ENCODE peak calls at places on chromosomes 11 and 22, in four cellular contexts. B is K562, C is HCT116, O is H1. D is an unnamed sample.
A peak's percentile ranks its signal among the peaks of the same experiment; 100 is the strongest.

GRCh38 chr22:19806213-19807160 is 45.9 kb downstream of the TBX1 start:
- DNase-seq in C (peak; percentile 38), O (no peak), B (peak; percentile 100), D (peak; percentile 72)

GRCh38 chr11:19347911-19348310 is 107.2 kb upstream of the E2F8 start:
- DNase-seq in C (no peak), B (no peak), O (no peak), D (no peak)

GRCh38 chr11:103055174-103055890 is 36.6 kb downstream of the DCUN1D5 start:
- DNase-seq in O (no peak), C (peak; percentile 26), B (peak; percentile 21), D (peak; percentile 61)

GRCh38 chr11:96282846-96283245 is 60.1 kb downstream of the MAML2 start:
- DNase-seq in O (no peak), B (no peak), C (no peak), D (no peak)

GRCh38 chr11:36501236-36501635 is 8.8 kb downstream of the TRAF6 start:
- DNase-seq in O (no peak), C (no peak), B (no peak), D (no peak)

GRCh38 chr22:26322179-26322905 is 106.7 kb upstream of the ASPHD2 start:
- DNase-seq in O (no peak), C (peak; percentile 8), B (no peak), D (no peak)

GRCh38 chr11:62694455-62695167 is 5.3 kb upstream of the LRRN4CL start:
- DNase-seq in B (peak; percentile 79), O (peak; percentile 87), C (peak; percentile 72), D (peak; percentile 77)

GRCh38 chr11:17294033-17294432 is 17.5 kb downstream of the NUCB2 start:
- DNase-seq in C (no peak), B (no peak), O (no peak), D (no peak)

GRCh38 chr11:116499396-116500001 is 273.3 kb downstream of the BUD13 start:
- DNase-seq in O (peak; percentile 99), B (peak; percentile 82), C (peak; percentile 64), D (peak; percentile 33)

GRCh38 chr11:17983569-17983968 is 29.3 kb downstream of the SERGEF start:
- DNase-seq in C (no peak), B (no peak), O (no peak), D (no peak)

GRCh38 chr11:35029979-35030378 is 109.0 kb upstream of the CD44 start:
- DNase-seq in C (no peak), B (peak; percentile 47), O (no peak), D (no peak)

GRCh38 chr11:85756401-85757200 is 54.3 kb downstream of the SYTL2 start:
- DNase-seq in C (no peak), B (no peak), O (no peak), D (no peak)

GRCh38 chr11:70489276-70489675 is 90.9 kb downstream of the CTTN start:
- DNase-seq in B (no peak), O (no peak), C (no peak), D (no peak)

GRCh38 chr11:117820071-117820470 is 4.5 kb downstream of the FXYD2 start:
- DNase-seq in B (no peak), C (no peak), O (no peak), D (no peak)

GRCh38 chr11:109527496-109527895 is 105.5 kb downstream of the C11orf87 start:
- DNase-seq in C (no peak), B (no peak), O (no peak), D (no peak)

GRCh38 chr11:130139401-130139800 is 20.2 kb upstream of the ST14 start:
- DNase-seq in B (no peak), O (no peak), C (no peak), D (no peak)

GRCh38 chr11:61113209-61113608 is 10.9 kb downstream of the CD5 start:
- DNase-seq in C (no peak), B (no peak), O (no peak), D (no peak)

GRCh38 chr22:33658775-33659174 is 261.5 kb downstream of the LARGE1 start:
- DNase-seq in C (no peak), O (no peak), B (no peak), D (no peak)

GRCh38 chr11:87743002-87743401 is 432.2 kb downstream of the RAB38 start:
- DNase-seq in B (no peak), C (no peak), O (no peak), D (no peak)

GRCh38 chr11:64743591-64744543 is at the start of gene RASGRP2:
- DNase-seq in O (peak; percentile 95), C (no peak), B (peak; percentile 74), D (peak; percentile 61)

GRCh38 chr11:95378789-95379188 is 147.8 kb upstream of the SESN3 start:
- DNase-seq in B (no peak), C (no peak), O (peak; percentile 54), D (no peak)

GRCh38 chr11:118435233-118435892 is 929 bp upstream of the KMT2A start:
- DNase-seq in O (peak; percentile 84), C (peak; percentile 18), B (peak; percentile 64), D (peak; percentile 62)

GRCh38 chr11:117376517-117376916 is 48.9 kb downstream of the CEP164 start:
- DNase-seq in C (no peak), O (no peak), B (no peak), D (no peak)

GRCh38 chr11:60818057-60818456 is 23.9 kb upstream of the CCDC86 start:
- DNase-seq in O (no peak), B (peak; percentile 20), C (no peak), D (no peak)

GRCh38 chr22:36417281-36417686 is 29.5 kb upstream of the MYH9 start:
- DNase-seq in O (no peak), C (no peak), B (no peak), D (no peak)

GRCh38 chr22:23626286-23626975 is 5.7 kb downstream of the DRICH1 start:
- DNase-seq in O (no peak), C (no peak), B (no peak), D (no peak)

GRCh38 chr22:39598017-39598965 is 27.7 kb downstream of the CACNA1I start:
- DNase-seq in B (peak; percentile 98), C (peak; percentile 57), O (peak; percentile 95), D (peak; percentile 86)

GRCh38 chr22:23716811-23717801 is 26.3 kb downstream of the RGL4 start:
- DNase-seq in C (peak; percentile 75), B (peak; percentile 88), O (peak; percentile 96), D (peak; percentile 75)

GRCh38 chr11:118277312-118277711 is 13.2 kb upstream of the MPZL2 start:
- DNase-seq in B (no peak), C (peak; percentile 44), O (no peak), D (no peak)

GRCh38 chr11:67457453-67457852 is 2.3 kb downstream of the CABP4 start:
- DNase-seq in B (no peak), O (no peak), C (no peak), D (no peak)

GRCh38 chr22:43957871-43958270 is 2.6 kb downstream of the SAMM50 start:
- DNase-seq in O (no peak), C (no peak), B (no peak), D (no peak)

GRCh38 chr22:40241200-40241763 is 63.6 kb downstream of the TNRC6B start:
- DNase-seq in O (no peak), B (no peak), C (no peak), D (no peak)

GRCh38 chr11:14242198-14242597 is 116.8 kb downstream of the RRAS2 start:
- DNase-seq in C (no peak), B (no peak), O (no peak), D (no peak)

DNA sequence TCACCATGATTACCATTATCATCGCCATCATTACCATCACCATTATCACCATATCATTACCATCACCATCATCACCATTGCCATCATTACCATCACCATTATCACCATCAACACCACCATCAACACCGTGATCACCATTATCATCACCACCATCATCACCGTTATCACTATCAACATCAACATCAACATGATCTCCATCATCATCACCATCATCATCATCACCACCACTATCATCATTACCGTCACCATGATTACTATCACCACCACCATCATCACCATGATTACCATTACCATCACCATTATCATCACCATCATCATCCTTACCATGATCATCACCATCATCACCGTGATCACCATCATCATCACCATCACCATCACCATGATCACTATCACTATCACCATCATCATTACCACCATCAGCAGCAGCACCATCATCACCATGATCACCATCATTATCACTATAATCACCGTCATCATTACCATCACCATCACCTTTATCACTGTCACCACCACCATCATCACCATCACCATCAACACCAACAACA is 753.7 kb downstream of the BRD1 start:
- DNase-seq in O (no peak), B (no peak), C (no peak), D (no peak)
- TF ChIP-seq JUND in O (no peak), B (no peak), C (no peak), D (no peak)

DNA sequence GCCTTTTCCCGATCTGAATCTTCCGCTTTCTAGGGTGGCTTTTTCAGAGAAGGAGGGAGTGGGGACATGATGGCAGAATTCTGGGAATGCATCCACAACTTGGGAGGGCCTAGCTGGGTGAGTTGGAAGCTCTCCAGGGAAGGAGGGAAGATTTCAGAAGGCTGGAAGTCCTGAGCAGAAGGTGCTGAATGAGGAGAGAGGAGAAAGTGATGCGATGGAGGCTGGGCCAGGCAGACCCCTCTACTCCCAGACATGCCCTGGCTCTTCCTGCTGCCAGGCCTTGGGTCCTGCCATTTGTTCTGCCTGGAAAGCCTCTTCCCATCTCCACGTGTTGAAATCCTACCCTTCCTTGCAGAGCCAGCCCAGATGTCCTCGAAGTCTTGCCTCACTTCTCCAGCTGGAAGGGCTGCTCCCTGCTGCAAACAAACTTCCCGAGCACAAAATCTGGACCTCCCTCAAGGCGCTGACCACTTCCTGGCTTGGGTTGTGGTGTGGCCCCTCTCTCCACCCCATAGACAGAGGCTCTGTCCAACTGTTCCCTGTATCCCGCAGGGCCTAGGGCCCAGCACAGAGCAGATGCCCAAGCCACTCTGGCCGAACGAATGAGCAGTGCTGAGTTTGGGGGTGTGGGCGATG is 16.8 kb downstream of the LRRC32 start:
- DNase-seq in C (no peak), B (no peak), O (no peak), D (no peak)
- TF ChIP-seq JUND in C (no peak), B (no peak), O (no peak), D (no peak)

GRCh38 chr11:113397212-113397611 is 9.6 kb downstream of the ANKK1 start:
- DNase-seq in C (no peak), O (no peak), B (no peak), D (no peak)
- TF ChIP-seq JUND in C (no peak), O (no peak), B (no peak), D (no peak)

DNA sequence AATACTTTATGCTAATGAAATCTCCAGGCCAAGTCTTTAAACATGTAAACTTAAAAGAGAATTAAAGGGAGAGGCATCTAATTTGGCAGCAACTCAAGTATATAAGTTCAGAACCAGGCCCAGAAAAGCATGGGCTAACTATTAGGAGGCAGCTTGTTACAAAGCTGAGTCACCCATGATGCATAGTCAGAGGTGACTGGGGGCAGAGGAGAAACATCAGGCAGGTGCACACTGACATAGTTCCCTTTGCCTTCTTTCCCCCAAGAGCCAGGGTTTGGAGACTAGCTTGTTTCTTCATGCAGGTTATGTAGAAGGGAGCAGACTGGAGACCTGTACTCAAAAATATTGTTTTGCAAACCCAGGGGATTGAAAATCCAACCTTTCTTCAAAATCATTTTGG is 619.0 kb downstream of the SOX6 start:
- DNase-seq in C (no peak), O (no peak), B (no peak), D (no peak)
- TF ChIP-seq JUND in C (no peak), O (no peak), B (no peak), D (no peak)

DNA sequence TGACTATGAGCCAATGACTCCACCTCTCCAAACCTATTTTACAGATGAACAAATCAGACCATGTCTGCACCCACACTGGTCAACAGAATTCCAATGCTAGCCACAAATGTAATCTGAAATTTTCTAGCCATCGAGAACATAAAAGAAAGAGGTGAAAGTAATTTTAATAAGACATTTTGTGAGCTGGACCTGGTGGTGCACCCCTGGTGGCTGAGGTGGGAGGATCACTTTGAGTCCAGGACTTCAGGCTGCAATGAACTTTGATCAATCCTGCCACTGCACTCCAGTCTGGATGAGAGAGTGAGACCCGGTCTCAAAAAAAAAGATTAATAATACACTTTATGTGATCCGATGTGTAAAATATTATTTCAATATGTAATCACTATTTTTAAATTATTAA is 9.4 kb upstream of the RNF185 start:
- DNase-seq in B (no peak), C (no peak), O (no peak), D (no peak)
- TF ChIP-seq JUND in B (no peak), C (no peak), O (no peak), D (no peak)

D was measured in T47D.